ENCODE peak calls at places on chromosome 4, in seven cellular contexts. U is OCI-LY7, Z is GM23248, V is mammary epithelial cell, N is K562, H is HCT116, O is astrocyte. G is an unnamed sample.

GRCh38 chr4:34664051-34664450 is 1580.3 kb downstream of the ARAP2 start:
- DNase-seq in O (no peak), Z (no peak), V (no peak), N (no peak), H (no peak), U (no peak), G (no peak)

GRCh38 chr4:122921971-122922876 is at the start of gene NUDT6:
- DNase-seq in H (no peak), V (peak; percentile 66), O (peak; percentile 50), N (peak; percentile 80), U (peak; percentile 79), Z (peak; percentile 83), G (peak; percentile 60)

GRCh38 chr4:53734584-53735363 is 143.5 kb upstream of the LNX1 start:
- DNase-seq in V (peak; percentile 32), U (no peak), O (peak; percentile 81), Z (peak; percentile 89), N (no peak), H (no peak), G (no peak)

GRCh38 chr4:53764761-53765490 is 173.6 kb upstream of the LNX1 start:
- DNase-seq in V (no peak), N (no peak), U (no peak), H (no peak), Z (peak; percentile 32), O (peak; percentile 50), G (no peak)

GRCh38 chr4:972651-973424 is 531 bp downstream of the DGKQ start:
- DNase-seq in N (no peak), Z (peak; percentile 64), U (peak; percentile 64), V (peak; percentile 39), O (no peak), H (no peak), G (no peak)

GRCh38 chr4:41319553-41319952 is 62.8 kb downstream of the UCHL1 start:
- DNase-seq in Z (no peak), O (peak; percentile 12), H (peak; percentile 49), N (no peak), U (no peak), V (peak; percentile 18), G (no peak)

GRCh38 chr4:168863719-168864632 is 146.1 kb downstream of the CBR4 start:
- DNase-seq in N (no peak), O (no peak), H (no peak), Z (peak; percentile 64), U (no peak), V (no peak), G (no peak)

GRCh38 chr4:2062808-2063524 is 3.8 kb downstream of the NAT8L start:
- DNase-seq in H (no peak), N (peak; percentile 34), V (no peak), U (no peak), O (no peak), Z (no peak), G (no peak)

GRCh38 chr4:139619644-139620043 is 46.0 kb upstream of the MGST2 start:
- DNase-seq in Z (peak; percentile 70), O (no peak), V (peak; percentile 30), H (no peak), N (peak; percentile 37), U (peak; percentile 44), G (no peak)

GRCh38 chr4:102390438-102390837 is 45.2 kb upstream of the SLC39A8 start:
- DNase-seq in U (no peak), Z (peak; percentile 70), O (peak; percentile 74), H (no peak), N (no peak), V (peak; percentile 90), G (no peak)

GRCh38 chr4:114964016-114964415 is 149.4 kb downstream of the NDST4 start:
- DNase-seq in O (no peak), V (no peak), N (no peak), Z (no peak), U (no peak), H (no peak), G (no peak)

GRCh38 chr4:61425315-61425714 is 225.2 kb downstream of the ADGRL3 start:
- DNase-seq in O (no peak), Z (no peak), U (no peak), V (peak; percentile 97), H (no peak), N (no peak), G (no peak)

GRCh38 chr4:100826808-100827548 is 309.2 kb upstream of the EMCN start:
- DNase-seq in Z (no peak), U (no peak), O (no peak), N (no peak), H (no peak), V (no peak), G (no peak)

GRCh38 chr4:118947095-118947494 is 58.4 kb downstream of the SYNPO2 start:
- DNase-seq in U (no peak), N (no peak), H (no peak), Z (no peak), V (no peak), O (no peak), G (no peak)

GRCh38 chr4:41963105-41963504 is 18.5 kb upstream of the DCAF4L1 start:
- DNase-seq in O (peak; percentile 5), N (peak; percentile 19), Z (peak; percentile 51), H (peak; percentile 10), V (no peak), U (peak; percentile 51), G (no peak)

GRCh38 chr4:4859799-4860380 is 425 bp downstream of the MSX1 start:
- DNase-seq in N (peak; percentile 27), H (no peak), Z (peak; percentile 66), O (no peak), U (no peak), V (no peak), G (no peak)

GRCh38 chr4:177239475-177239874 is 70.2 kb upstream of the NEIL3 start:
- DNase-seq in V (no peak), O (peak; percentile 23), Z (peak; percentile 44), H (no peak), U (no peak), N (no peak), G (no peak)

GRCh38 chr4:167176723-167177367 is 57.4 kb downstream of the SPOCK3 start:
- DNase-seq in V (no peak), Z (no peak), H (no peak), O (no peak), U (no peak), N (no peak), G (no peak)

GRCh38 chr4:1720163-1720983 is 750 bp downstream of the TMEM129 start:
- DNase-seq in Z (peak; percentile 77), O (no peak), N (peak; percentile 67), U (peak; percentile 71), H (no peak), V (peak; percentile 37), G (peak; percentile 40)

GRCh38 chr4:26161030-26161824 is 159.6 kb upstream of the RBPJ start:
- DNase-seq in O (no peak), Z (no peak), V (no peak), N (peak; percentile 4), H (no peak), U (peak; percentile 19), G (no peak)

GRCh38 chr4:26191353-26191752 is 129.5 kb upstream of the RBPJ start:
- DNase-seq in V (no peak), O (no peak), H (no peak), Z (no peak), N (no peak), U (no peak), G (no peak)

GRCh38 chr4:167233523-167234387 is 539 bp downstream of the SPOCK3 start:
- DNase-seq in Z (peak; percentile 7), V (peak; percentile 10), O (peak; percentile 21), N (no peak), H (no peak), U (no peak), G (peak; percentile 32)

GRCh38 chr4:60042941-60043340 is 1157.2 kb upstream of the ADGRL3 start:
- DNase-seq in V (no peak), O (no peak), Z (no peak), N (no peak), U (no peak), H (no peak), G (no peak)

GRCh38 chr4:52588097-52588496 is 71.0 kb downstream of the USP46 start:
- DNase-seq in O (no peak), Z (peak; percentile 39), H (peak; percentile 12), N (peak; percentile 53), U (peak; percentile 17), V (no peak), G (no peak)

GRCh38 chr4:123984881-123985280 is 588.3 kb downstream of the SPRY1 start:
- DNase-seq in Z (no peak), N (no peak), U (no peak), H (no peak), V (no peak), O (no peak), G (no peak)

DNA sequence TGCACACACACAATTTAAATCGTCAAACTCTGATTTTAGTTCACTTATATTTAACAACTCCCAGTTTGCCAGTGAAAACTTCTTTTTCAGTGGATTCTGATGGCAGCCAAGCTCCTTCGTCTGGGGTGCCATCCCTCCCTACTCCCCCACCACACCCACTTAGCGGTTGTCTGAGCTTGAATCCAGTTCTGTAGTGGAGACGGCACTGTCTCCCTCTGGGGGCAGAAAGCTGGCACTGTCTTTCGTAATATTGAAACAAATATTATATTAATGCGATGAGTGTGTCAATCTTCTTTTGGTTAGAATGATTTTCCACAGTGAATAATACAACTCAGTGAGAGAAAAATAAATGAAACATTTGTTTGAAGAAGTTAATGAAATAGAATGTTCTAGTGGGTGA is 5.4 kb downstream of the MEPE start:
- DNase-seq in Z (peak; percentile 49), H (no peak), N (peak; percentile 11), U (no peak), O (no peak), V (no peak), G (no peak)
- H3K4me2 ChIP-seq in Z (no peak overlapping the region), H (peak overlapping the region; percentile 30), N (no peak overlapping the region), U (no peak overlapping the region), O (no peak overlapping the region), V (no peak overlapping the region), G (no peak overlapping the region)

DNA sequence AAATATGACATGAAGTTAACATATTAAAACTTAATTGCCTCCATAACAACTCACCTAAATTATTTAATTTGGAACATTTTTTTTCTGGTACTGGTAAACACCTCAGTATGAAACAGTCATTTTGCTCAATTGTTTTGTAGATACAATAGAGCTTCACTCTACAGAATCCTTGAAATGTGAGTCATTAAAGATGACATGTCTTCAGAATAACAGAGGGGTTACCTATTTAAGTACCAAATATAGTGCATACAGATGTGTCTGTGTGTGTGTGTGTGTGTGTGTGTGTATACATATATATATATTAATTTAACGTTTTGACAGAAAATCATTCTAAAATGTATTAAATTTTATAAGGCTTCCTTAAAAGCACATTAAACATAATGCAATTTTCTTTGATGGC is 297.6 kb downstream of the INPP4B start:
- DNase-seq in O (no peak), U (no peak), Z (peak; percentile 34), V (peak; percentile 61), N (no peak), H (no peak), G (no peak)
- H3K27ac ChIP-seq in O (no peak overlapping the region), U (no peak overlapping the region), Z (peak overlapping the region; percentile 61), V (peak overlapping the region; percentile 100), N (no peak overlapping the region), H (peak overlapping the region; percentile 92), G (no peak overlapping the region)

GRCh38 chr4:74545488-74545887 is 100.6 kb downstream of the AREG start:
- DNase-seq in H (no peak), O (no peak), N (no peak), U (no peak), Z (peak; percentile 42), V (peak; percentile 51), G (no peak)
- H2AFZ ChIP-seq in H (peak overlapping the region; percentile 27), O (no peak overlapping the region), N (peak overlapping the region; percentile 25), U (no peak overlapping the region), Z (no peak overlapping the region), V (peak overlapping the region; percentile 25), G (no peak overlapping the region)

DNA sequence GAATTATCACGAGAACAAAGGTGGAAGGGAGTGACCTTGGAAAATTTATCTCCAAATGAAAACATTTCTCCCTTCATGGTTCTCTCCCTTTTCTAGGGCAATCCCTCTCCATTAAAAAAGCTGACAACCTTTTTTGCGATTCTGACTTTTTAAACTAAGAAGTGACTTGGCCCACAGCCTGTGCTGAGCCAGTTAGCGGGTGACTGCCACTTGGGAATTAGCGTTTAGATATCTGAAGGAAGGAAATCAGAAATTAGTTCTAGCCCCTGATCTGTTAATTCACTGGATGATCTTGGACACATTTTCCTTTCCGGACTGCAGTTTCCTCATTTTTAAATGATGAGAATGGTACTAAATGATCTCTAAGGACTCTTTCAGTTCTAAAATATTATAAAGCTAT is 245.0 kb downstream of the FBXO8 start:
- DNase-seq in Z (peak; percentile 2), H (no peak), O (no peak), N (no peak), V (no peak), U (no peak), G (no peak)
- H3K4me2 ChIP-seq in Z (no peak overlapping the region), H (no peak overlapping the region), O (no peak overlapping the region), N (no peak overlapping the region), V (no peak overlapping the region), U (no peak overlapping the region), G (no peak overlapping the region)